ENCODE peak calls at places on chromosomes 7 and 10, in seven cellular contexts. One of them, this sample, is unnamed.

GRCh38 chr7:66313913-66314568 is 108.9 kb downstream of the TPST1 start:
- DNase-seq in naive thymus-derived CD4-positive, alpha-beta T cell: no peak
- DNase-seq in central memory CD4-positive, alpha-beta T cell: no peak
- DNase-seq in NCI-H2081: no peak
- DNase-seq in CD8-positive, alpha-beta memory T cell: no peak
- DNase-seq in NCI-H2029: no peak
- DNase-seq in glutamatergic neuron: no peak
- DNase-seq in this sample: no peak

GRCh38 chr7:100706672-100707311 is 871 bp downstream of the POP7 start:
- DNase-seq in naive thymus-derived CD4-positive, alpha-beta T cell: no peak
- DNase-seq in central memory CD4-positive, alpha-beta T cell: no peak
- DNase-seq in NCI-H2081: no peak
- DNase-seq in CD8-positive, alpha-beta memory T cell: no peak
- DNase-seq in NCI-H2029: no peak
- DNase-seq in glutamatergic neuron: no peak
- DNase-seq in this sample: no peak

GRCh38 chr7:151212626-151213025 is 2.3 kb upstream of the H2BK1 start:
- DNase-seq in naive thymus-derived CD4-positive, alpha-beta T cell: no peak
- DNase-seq in central memory CD4-positive, alpha-beta T cell: no peak
- DNase-seq in NCI-H2081: no peak
- DNase-seq in CD8-positive, alpha-beta memory T cell: no peak
- DNase-seq in NCI-H2029: no peak
- DNase-seq in glutamatergic neuron: no peak
- DNase-seq in this sample: no peak

GRCh38 chr7:75689246-75690099 is 49.3 kb downstream of the HIP1 start:
- DNase-seq in naive thymus-derived CD4-positive, alpha-beta T cell: no peak
- DNase-seq in central memory CD4-positive, alpha-beta T cell: no peak
- DNase-seq in NCI-H2081: no peak
- DNase-seq in CD8-positive, alpha-beta memory T cell: no peak
- DNase-seq in NCI-H2029: no peak
- DNase-seq in glutamatergic neuron: no peak
- DNase-seq in this sample: no peak

GRCh38 chr10:118827466-118828155 is 72.8 kb upstream of the CACUL1 start:
- DNase-seq in naive thymus-derived CD4-positive, alpha-beta T cell: no peak
- DNase-seq in central memory CD4-positive, alpha-beta T cell: no peak
- DNase-seq in NCI-H2081: no peak
- DNase-seq in CD8-positive, alpha-beta memory T cell: no peak
- DNase-seq in NCI-H2029: no peak
- DNase-seq in glutamatergic neuron: no peak
- DNase-seq in this sample: no peak

GRCh38 chr10:480928-481551 is 208.4 kb downstream of the DIP2C start:
- DNase-seq in naive thymus-derived CD4-positive, alpha-beta T cell: no peak
- DNase-seq in central memory CD4-positive, alpha-beta T cell: no peak
- DNase-seq in NCI-H2081: peak
- DNase-seq in CD8-positive, alpha-beta memory T cell: no peak
- DNase-seq in NCI-H2029: no peak
- DNase-seq in glutamatergic neuron: no peak
- DNase-seq in this sample: no peak

GRCh38 chr7:44278451-44279161 is 46.8 kb downstream of the CAMK2B start:
- DNase-seq in naive thymus-derived CD4-positive, alpha-beta T cell: no peak
- DNase-seq in central memory CD4-positive, alpha-beta T cell: no peak
- DNase-seq in NCI-H2081: no peak
- DNase-seq in CD8-positive, alpha-beta memory T cell: no peak
- DNase-seq in NCI-H2029: no peak
- DNase-seq in glutamatergic neuron: peak
- DNase-seq in this sample: no peak

GRCh38 chr7:116809636-116810266 is 52.6 kb upstream of the CAPZA2 start:
- DNase-seq in naive thymus-derived CD4-positive, alpha-beta T cell: peak
- DNase-seq in central memory CD4-positive, alpha-beta T cell: peak
- DNase-seq in NCI-H2081: peak
- DNase-seq in CD8-positive, alpha-beta memory T cell: no peak
- DNase-seq in NCI-H2029: peak
- DNase-seq in glutamatergic neuron: no peak
- DNase-seq in this sample: peak

GRCh38 chr10:31947144-31947926 is 18.7 kb upstream of the ARHGAP12 start:
- DNase-seq in naive thymus-derived CD4-positive, alpha-beta T cell: no peak
- DNase-seq in central memory CD4-positive, alpha-beta T cell: no peak
- DNase-seq in NCI-H2081: no peak
- DNase-seq in CD8-positive, alpha-beta memory T cell: no peak
- DNase-seq in NCI-H2029: no peak
- DNase-seq in glutamatergic neuron: no peak
- DNase-seq in this sample: peak

GRCh38 chr7:117982071-117983055 is 109.1 kb upstream of the CTTNBP2 start:
- DNase-seq in naive thymus-derived CD4-positive, alpha-beta T cell: no peak
- DNase-seq in central memory CD4-positive, alpha-beta T cell: no peak
- DNase-seq in NCI-H2081: no peak
- DNase-seq in CD8-positive, alpha-beta memory T cell: no peak
- DNase-seq in NCI-H2029: no peak
- DNase-seq in glutamatergic neuron: no peak
- DNase-seq in this sample: no peak

GRCh38 chr7:130490287-130490686 is 1.6 kb upstream of the MEST start:
- DNase-seq in naive thymus-derived CD4-positive, alpha-beta T cell: no peak
- DNase-seq in central memory CD4-positive, alpha-beta T cell: no peak
- DNase-seq in NCI-H2081: no peak
- DNase-seq in CD8-positive, alpha-beta memory T cell: no peak
- DNase-seq in NCI-H2029: peak
- DNase-seq in glutamatergic neuron: peak
- DNase-seq in this sample: no peak

GRCh38 chr10:108184129-108184528 is 1019.6 kb upstream of the SORCS1 start:
- DNase-seq in naive thymus-derived CD4-positive, alpha-beta T cell: no peak
- DNase-seq in central memory CD4-positive, alpha-beta T cell: no peak
- DNase-seq in NCI-H2081: no peak
- DNase-seq in CD8-positive, alpha-beta memory T cell: no peak
- DNase-seq in NCI-H2029: no peak
- DNase-seq in glutamatergic neuron: no peak
- DNase-seq in this sample: no peak

GRCh38 chr10:17784701-17785100 is 24.4 kb upstream of the MRC1 start:
- DNase-seq in naive thymus-derived CD4-positive, alpha-beta T cell: no peak
- DNase-seq in central memory CD4-positive, alpha-beta T cell: no peak
- DNase-seq in NCI-H2081: no peak
- DNase-seq in CD8-positive, alpha-beta memory T cell: no peak
- DNase-seq in NCI-H2029: no peak
- DNase-seq in glutamatergic neuron: no peak
- DNase-seq in this sample: no peak

This sample was measured in stromal cell of bone marrow.